ENCODE peak calls at places on chromosomes 13 and 19, in ten cellular contexts. P is left ventricle myocardium inferior, R is WERI-Rb-1, N is uterus, D is heart right ventricle, K is pancreas, G is tibial nerve, L is PC-3, B is breast epithelium, Q is transverse colon. E is an unnamed sample.

GRCh38 chr13:25778302-25778701 is 273.5 kb downstream of the SHISA2 start:
- DNase-seq in L (no peak), K (no peak), Q (no peak), G (no peak), D (no peak), P (no peak), R (no peak), N (no peak), B (no peak), E (no peak)

GRCh38 chr19:14835011-14835410 is at the start of the genes OR7A5 and OR7C1:
- DNase-seq in L (no peak), N (no peak), P (no peak), K (no peak), Q (no peak), G (no peak), D (no peak), B (no peak), R (no peak), E (no peak)

GRCh38 chr13:98187155-98187726 is 10.2 kb upstream of the RNF113B start:
- DNase-seq in P (no peak), G (no peak), D (no peak), L (no peak), N (no peak), Q (no peak), B (no peak), K (no peak), R (no peak), E (no peak)

GRCh38 chr19:40280608-40281221 is 4.4 kb downstream of the AKT2 start:
- DNase-seq in N (no peak), G (no peak), Q (peak; percentile 88), B (no peak), P (peak; percentile 47), L (no peak), D (no peak), R (no peak), K (no peak), E (no peak)

GRCh38 chr13:110556224-110556606 is 5.3 kb downstream of the RAB20 start:
- DNase-seq in P (no peak), K (no peak), G (no peak), L (peak; percentile 30), R (no peak), N (no peak), D (no peak), Q (no peak), B (peak; percentile 24), E (no peak)

GRCh38 chr13:45167611-45168554 is 33.0 kb downstream of the KCTD4 start:
- DNase-seq in B (peak; percentile 57), L (peak; percentile 95), K (peak; percentile 61), D (no peak), N (no peak), G (no peak), Q (peak; percentile 77), P (peak; percentile 37), R (no peak), E (no peak)

GRCh38 chr13:60114499-60115028 is 49.2 kb downstream of the DIAPH3 start:
- DNase-seq in G (no peak), P (no peak), K (no peak), D (no peak), B (no peak), N (no peak), R (no peak), L (no peak), Q (no peak), E (no peak)

GRCh38 chr13:111508902-111509509 is 188.6 kb downstream of the TEX29 start:
- DNase-seq in N (no peak), R (peak; percentile 6), G (no peak), B (no peak), D (no peak), K (no peak), Q (no peak), P (no peak), L (no peak), E (no peak)

GRCh38 chr13:77000475-77000874 is 8.6 kb downstream of the CLN5 start:
- DNase-seq in N (no peak), K (no peak), P (no peak), L (peak; percentile 48), Q (no peak), G (no peak), D (no peak), B (no peak), R (no peak), E (no peak)

GRCh38 chr13:29525757-29526156 is 69.7 kb downstream of the SLC7A1 start:
- DNase-seq in P (no peak), B (no peak), R (no peak), K (peak; percentile 27), N (no peak), Q (no peak), L (no peak), D (no peak), G (no peak), E (no peak)

GRCh38 chr19:4717191-4717965 is 6.3 kb downstream of the DPP9 start:
- DNase-seq in L (peak; percentile 80), Q (no peak), G (peak; percentile 45), P (no peak), B (no peak), R (no peak), K (no peak), D (no peak), N (no peak), E (no peak)

GRCh38 chr19:11168568-11168967 is 13.0 kb upstream of the SPC24 start:
- DNase-seq in R (no peak), K (no peak), G (no peak), L (peak; percentile 99), D (no peak), N (no peak), Q (no peak), P (no peak), B (no peak), E (no peak)

GRCh38 chr13:97224544-97225324 is 2.6 kb downstream of the MBNL2 start:
- DNase-seq in G (no peak), L (peak; percentile 71), K (peak; percentile 65), Q (peak; percentile 70), N (no peak), R (no peak), P (no peak), D (no peak), B (peak; percentile 62), E (no peak)

GRCh38 chr13:68257111-68257842 is 1027.1 kb upstream of the PCDH9 start:
- DNase-seq in L (no peak), R (no peak), P (no peak), K (no peak), D (no peak), G (no peak), Q (no peak), B (no peak), N (no peak), E (no peak)

GRCh38 chr13:80173224-80173623 is 167.7 kb downstream of the SPRY2 start:
- DNase-seq in N (no peak), Q (peak; percentile 11), P (no peak), K (no peak), R (no peak), D (no peak), B (no peak), G (no peak), L (no peak), E (no peak)

DNA sequence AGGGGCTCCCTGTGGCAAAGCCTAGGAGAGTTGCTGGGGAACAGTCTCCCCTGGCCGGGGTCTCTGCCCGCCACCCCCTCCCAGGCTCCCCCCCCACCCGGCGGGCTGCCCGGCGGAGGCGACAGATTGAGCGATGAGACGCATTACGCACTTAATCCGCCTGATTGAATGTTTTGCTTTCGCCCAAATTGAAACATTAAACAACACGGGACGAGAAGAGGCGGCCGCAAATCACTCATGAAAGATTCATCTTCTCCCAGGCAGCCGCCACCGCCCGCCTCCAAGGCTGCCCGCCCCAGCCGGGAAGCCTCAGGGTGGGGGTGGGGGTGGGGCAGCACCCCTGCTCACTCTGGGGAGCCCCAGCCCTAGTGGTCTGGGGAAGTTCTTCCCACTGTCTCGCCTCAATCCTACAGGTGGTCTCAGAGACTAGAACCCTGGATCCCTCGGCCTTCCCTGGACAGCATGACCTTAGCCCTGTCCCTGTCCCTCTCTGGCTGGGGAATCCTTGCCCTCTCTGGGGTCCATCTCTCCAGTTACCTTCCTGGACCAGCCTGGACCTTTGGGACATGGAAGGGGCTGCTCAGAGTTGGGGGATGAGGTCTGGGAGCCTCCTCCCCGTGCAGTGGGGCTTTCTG is 7.6 kb upstream of the ERFL start:
- DNase-seq in K (no peak), G (no peak), P (no peak), L (no peak), D (no peak), B (no peak), N (no peak), R (peak; percentile 62), Q (no peak), E (no peak)
- H3K27me3 ChIP-seq in K (no peaks in the 10 kb centered on the region), G (no peaks in the 10 kb centered on the region), P (peaks cover 87% of the 10 kb centered on the region), L (no peaks in the 10 kb centered on the region), D (peaks cover 84% of the 10 kb centered on the region), B (peaks cover 56% of the 10 kb centered on the region), N (peaks cover 17% of the 10 kb centered on the region), R (no peaks in the 10 kb centered on the region), Q (peaks cover 63% of the 10 kb centered on the region), E (no peaks in the 10 kb centered on the region)

DNA sequence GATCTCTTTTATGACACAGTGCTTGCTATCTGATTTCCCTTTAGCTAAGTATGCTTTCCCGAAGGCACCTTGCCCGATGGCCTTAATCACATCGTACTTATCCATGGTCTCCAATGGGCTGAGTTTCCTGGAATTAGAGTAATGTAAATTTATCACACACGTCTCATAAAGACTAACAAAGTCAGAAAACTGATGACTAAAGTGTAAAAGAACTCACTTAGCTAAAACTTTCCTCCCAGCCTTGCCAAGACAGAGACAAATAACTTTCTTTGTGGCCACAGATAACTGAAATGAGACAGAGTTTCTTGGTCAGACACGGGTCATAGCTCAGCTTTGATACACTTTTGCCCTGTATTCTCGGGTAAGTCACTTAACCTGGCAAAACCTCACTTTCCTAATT is 1.5 kb downstream of the NEK5 start:
- DNase-seq in R (no peak), N (no peak), G (no peak), D (no peak), B (no peak), Q (no peak), P (no peak), L (no peak), K (no peak), E (no peak)
- H3K27ac ChIP-seq in R (no peak overlapping the region), N (peak overlapping the region; percentile 50), G (no peak overlapping the region), D (no peak overlapping the region), B (no peak overlapping the region), Q (no peak overlapping the region), P (no peak overlapping the region), L (no peak overlapping the region), K (no peak overlapping the region), E (no peak overlapping the region)

DNA sequence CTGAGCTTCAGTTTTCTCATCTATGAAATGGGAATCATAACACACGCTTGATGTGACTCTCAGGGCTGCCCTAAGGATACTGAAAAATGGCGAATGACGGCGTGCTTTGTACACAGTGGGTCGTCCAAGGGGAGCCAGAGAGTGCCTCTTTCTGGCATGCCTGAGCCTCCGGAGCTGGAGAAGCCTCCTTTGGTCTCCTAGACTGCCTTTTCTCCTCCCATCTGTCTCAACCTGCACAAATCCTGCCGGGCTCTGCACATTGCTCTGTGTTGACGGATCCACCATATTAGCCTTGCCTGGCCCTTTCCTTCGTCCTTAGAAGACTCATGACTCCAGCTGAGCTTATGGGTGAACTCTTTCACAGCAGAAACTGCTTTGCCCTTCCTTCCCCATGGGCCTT is 220.9 kb downstream of the TSHZ3 start:
- DNase-seq in P (no peak), N (no peak), B (no peak), D (no peak), L (no peak), G (no peak), R (no peak), Q (no peak), K (no peak), E (no peak)
- H3K36me3 ChIP-seq in P (no peaks in the 10 kb centered on the region), N (no peaks in the 10 kb centered on the region), B (no peaks in the 10 kb centered on the region), D (no peaks in the 10 kb centered on the region), L (no peaks in the 10 kb centered on the region), G (no peaks in the 10 kb centered on the region), R (no peaks in the 10 kb centered on the region), Q (no peaks in the 10 kb centered on the region), K (no peaks in the 10 kb centered on the region), E (no peaks in the 10 kb centered on the region)

GRCh38 chr19:13062317-13062716 is 40.3 kb downstream of the LYL1 start:
- DNase-seq in Q (no peak), G (no peak), B (no peak), R (no peak), K (no peak), P (no peak), N (no peak), L (no peak), D (no peak), E (no peak)
- H3K27me3 ChIP-seq in Q (no peaks in the 10 kb centered on the region), G (no peaks in the 10 kb centered on the region), B (no peaks in the 10 kb centered on the region), R (peaks cover 4% of the 10 kb centered on the region), K (no peaks in the 10 kb centered on the region), P (no peaks in the 10 kb centered on the region), N (no peaks in the 10 kb centered on the region), L (no peaks in the 10 kb centered on the region), D (no peaks in the 10 kb centered on the region), E (no peaks in the 10 kb centered on the region)